ENCODE peak calls at places on chromosomes 4 and X, in seven cellular contexts. E is A549, G is suprapubic skin, Y is sigmoid colon, Z is heart left ventricle, F is IMR-90, M is upper lobe of left lung. K is an unnamed sample. For H3K4me1, the result is how much of the 10 kb centered on the place peaks cover.

GRCh38 chr4:186486172-186486571 is 69.2 kb downstream of the MTNR1A start:
- DNase-seq in Y (no peak), G (no peak), Z (no peak), E (no peak), M (peak), F (peak), K (no peak)

GRCh38 chrX:31154941-31155340 is 83.1 kb upstream of the FTHL17 start:
- DNase-seq in F (no peak), M (no peak), Z (no peak), E (no peak), Y (no peak), G (no peak), K (no peak)

GRCh38 chrX:46325312-46325877 is 219.8 kb downstream of the ZNF674 start:
- DNase-seq in E (peak), G (no peak), Z (no peak), M (no peak), Y (no peak), F (peak), K (no peak)

GRCh38 chrX:47523297-47523696 is 37.7 kb upstream of the ARAF start:
- DNase-seq in Y (peak), E (peak), G (peak), M (peak), F (peak), Z (peak), K (peak)

GRCh38 chr4:185395255-185395955 is at the start of gene LRP2BP:
- DNase-seq in G (no peak), E (no peak), Y (no peak), M (no peak), F (no peak), Z (no peak), K (no peak)

GRCh38 chrX:147779173-147779572 is 132.5 kb upstream of the FMR1 start:
- DNase-seq in F (no peak), E (no peak), M (no peak), G (no peak), Z (no peak), Y (no peak), K (no peak)

GRCh38 chr4:44522761-44523445 is 74.3 kb upstream of the KCTD8 start:
- DNase-seq in Z (no peak), E (no peak), M (no peak), F (no peak), G (no peak), Y (no peak), K (no peak)

GRCh38 chr4:76984127-76984526 is 34.6 kb downstream of the SEPTIN11 start:
- DNase-seq in Z (no peak), E (no peak), Y (peak), G (no peak), F (peak), M (no peak), K (no peak)

GRCh38 chrX:9342581-9343051 is 122.2 kb upstream of the TBL1X start:
- DNase-seq in G (peak), Z (peak), M (peak), Y (peak), F (peak), E (peak), K (peak)

GRCh38 chr4:102321260-102321991 is 23.9 kb downstream of the SLC39A8 start:
- DNase-seq in F (no peak), Y (no peak), G (no peak), E (no peak), M (no peak), Z (no peak), K (no peak)

GRCh38 chr4:48044298-48044697 is 27.7 kb downstream of the NIPAL1 start:
- DNase-seq in M (no peak), Y (no peak), Z (no peak), E (no peak), G (no peak), F (no peak), K (no peak)

GRCh38 chr4:48046059-48046458 is 29.5 kb downstream of the NIPAL1 start:
- DNase-seq in F (no peak), E (no peak), G (no peak), Y (no peak), Z (peak), M (no peak), K (no peak)

GRCh38 chr4:48041535-48042137 is 25.1 kb downstream of the NIPAL1 start:
- DNase-seq in Z (no peak), F (no peak), E (no peak), M (no peak), Y (no peak), G (no peak), K (no peak)

GRCh38 chr4:48042979-48043461 is 26.4 kb downstream of the NIPAL1 start:
- DNase-seq in M (no peak), F (no peak), G (no peak), Z (no peak), Y (no peak), E (no peak), K (no peak)

GRCh38 chr4:48043504-48043903 is 26.9 kb downstream of the NIPAL1 start:
- DNase-seq in G (no peak), M (no peak), F (no peak), Z (no peak), Y (no peak), E (no peak), K (no peak)
- H3K4me1 ChIP-seq in G (under half), M (under half), F (under half), Z (under half), Y (under half), E (under half), K (under half)

GRCh38 chr4:87422104-87423052 is at the start of gene NUDT9:
- DNase-seq in M (peak), F (peak), G (peak), E (peak), Z (peak), Y (peak), K (peak)
- TF ChIP-seq POLR2A in M (no peak), F (peak), G (peak), E (peak), Z (no peak), Y (peak), K (no peak)

GRCh38 chr4:111813565-111814140 is 331.6 kb upstream of the FAM241A start:
- DNase-seq in F (no peak), G (no peak), E (no peak), Z (no peak), M (no peak), Y (no peak), K (no peak)

GRCh38 chr4:111808174-111808573 is 337.1 kb upstream of the FAM241A start:
- DNase-seq in G (no peak), F (no peak), Y (no peak), M (no peak), Z (no peak), E (no peak), K (no peak)

GRCh38 chr4:111814961-111815360 is 330.3 kb upstream of the FAM241A start:
- DNase-seq in Z (no peak), G (no peak), Y (no peak), M (no peak), E (no peak), F (no peak), K (no peak)

GRCh38 chr4:111811661-111812060 is 333.6 kb upstream of the FAM241A start:
- DNase-seq in M (no peak), F (no peak), Z (no peak), G (no peak), Y (no peak), E (no peak), K (no peak)

DNA sequence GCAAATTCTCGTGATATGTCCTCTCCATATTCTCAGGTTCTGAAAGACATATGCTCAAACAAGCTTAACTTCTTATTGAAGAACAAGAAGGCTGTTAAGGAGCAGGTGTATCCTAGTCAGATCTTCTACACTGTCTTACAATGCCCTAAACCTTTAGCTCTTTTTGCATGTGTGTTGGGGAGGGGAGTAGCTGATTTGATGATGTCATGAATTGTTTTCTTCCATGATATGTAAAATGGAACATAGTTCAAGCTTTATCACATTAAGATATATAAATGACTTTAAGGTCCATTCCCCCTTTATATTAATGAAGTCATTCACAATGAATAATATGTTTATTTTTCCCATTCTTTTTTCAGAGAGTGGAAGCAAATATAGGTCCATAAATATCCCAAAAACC is 332.5 kb upstream of the FAM241A start:
- DNase-seq in Z (no peak), Y (no peak), F (no peak), M (no peak), E (no peak), G (no peak), K (no peak)
- H3K4me1 ChIP-seq in Z (under half), Y (under half), F (under half), M (under half), E (under half), G (under half), K (under half)

GRCh38 chr4:8198906-8199593 is at the start of gene SH3TC1:
- DNase-seq in Y (peak), G (peak), Z (peak), F (peak), M (peak), E (peak), K (peak)

GRCh38 chr4:8202108-8202507 is 3.0 kb downstream of the SH3TC1 start:
- DNase-seq in E (no peak), F (no peak), Z (no peak), Y (no peak), G (no peak), M (peak), K (no peak)

GRCh38 chr4:8201341-8201781 is 2.3 kb downstream of the SH3TC1 start:
- DNase-seq in E (no peak), Z (no peak), G (no peak), M (peak), F (no peak), Y (no peak), K (peak)

GRCh38 chr4:8199594-8200301 is 658 bp downstream of the SH3TC1 start:
- DNase-seq in M (peak), Y (no peak), Z (no peak), F (no peak), G (no peak), E (no peak), K (no peak)

GRCh38 chr4:8200302-8200975 is 1.3 kb downstream of the SH3TC1 start:
- DNase-seq in M (peak), Z (peak), Y (peak), F (peak), G (no peak), E (no peak), K (no peak)
- TF ChIP-seq POLR2A in M (no peak), Z (no peak), Y (no peak), F (no peak), G (peak), E (no peak), K (peak)

DNA sequence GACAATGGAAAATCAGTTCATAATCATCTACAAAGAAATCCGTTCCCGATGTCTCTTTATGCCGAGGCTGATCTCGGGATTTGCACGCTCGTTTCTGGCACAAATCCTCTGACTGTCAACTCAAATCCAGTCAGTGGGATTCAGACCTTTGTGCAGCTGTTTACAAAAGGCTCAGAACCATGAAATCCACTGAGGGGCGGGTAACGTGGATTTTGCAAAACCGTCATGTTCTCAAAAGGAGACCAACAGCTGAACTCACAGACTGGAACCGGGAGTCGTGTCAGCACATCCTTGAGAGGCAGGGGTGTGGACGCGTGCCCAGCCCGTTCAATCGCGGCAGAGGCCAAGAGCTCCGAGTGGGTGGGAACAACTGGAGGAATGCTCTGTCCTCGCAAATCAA is 46.4 kb downstream of the ACOX3 start:
- DNase-seq in M (peak), Z (peak), F (peak), G (peak), Y (peak), E (no peak), K (no peak)
- H3K4me1 ChIP-seq in M (under half), Z (under half), F (under half), G (under half), Y (under half), E (under half), K (under half)

DNA sequence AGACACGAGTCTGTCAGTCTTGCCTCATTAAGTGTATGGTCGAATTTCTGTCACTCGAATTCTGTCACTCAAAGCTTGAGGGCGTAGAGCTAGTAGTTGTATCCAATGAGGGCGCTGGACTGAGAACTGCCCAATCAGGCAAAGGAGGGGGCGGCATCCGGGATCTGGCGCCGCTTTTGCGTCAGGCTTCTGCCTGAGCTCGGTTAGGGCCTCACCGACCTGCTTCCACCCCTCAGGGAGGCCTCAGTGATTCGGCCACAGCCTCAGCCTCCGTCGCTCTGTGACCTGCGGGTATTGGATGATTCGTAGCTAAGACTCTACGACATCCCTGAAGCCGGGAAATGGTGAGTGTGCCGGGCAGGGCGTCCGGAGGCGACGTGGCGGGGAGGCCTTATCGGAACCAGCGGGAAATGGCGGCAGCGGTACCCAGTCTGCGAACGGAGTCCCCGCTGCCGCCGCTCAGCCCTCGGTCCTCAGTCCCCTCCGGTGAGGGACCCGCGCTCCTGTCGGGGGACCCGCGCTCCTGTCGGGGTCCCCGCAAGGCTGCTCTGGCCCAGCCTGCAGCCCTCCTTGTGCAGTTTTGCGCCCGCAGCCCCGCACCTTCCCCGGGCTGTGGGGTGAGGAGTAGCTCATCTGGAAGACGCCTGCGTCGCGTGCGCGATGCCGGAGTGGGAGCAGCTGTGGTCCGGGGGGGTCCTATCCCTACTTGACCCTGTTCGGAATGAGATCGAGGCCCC is 88.3 kb downstream of the ZNF718 start:
- DNase-seq in G (peak), Y (peak), M (peak), Z (peak), F (peak), E (no peak), K (peak)
- TF ChIP-seq POLR2A in G (peak), Y (no peak), M (no peak), Z (no peak), F (no peak), E (no peak), K (no peak)

DNA sequence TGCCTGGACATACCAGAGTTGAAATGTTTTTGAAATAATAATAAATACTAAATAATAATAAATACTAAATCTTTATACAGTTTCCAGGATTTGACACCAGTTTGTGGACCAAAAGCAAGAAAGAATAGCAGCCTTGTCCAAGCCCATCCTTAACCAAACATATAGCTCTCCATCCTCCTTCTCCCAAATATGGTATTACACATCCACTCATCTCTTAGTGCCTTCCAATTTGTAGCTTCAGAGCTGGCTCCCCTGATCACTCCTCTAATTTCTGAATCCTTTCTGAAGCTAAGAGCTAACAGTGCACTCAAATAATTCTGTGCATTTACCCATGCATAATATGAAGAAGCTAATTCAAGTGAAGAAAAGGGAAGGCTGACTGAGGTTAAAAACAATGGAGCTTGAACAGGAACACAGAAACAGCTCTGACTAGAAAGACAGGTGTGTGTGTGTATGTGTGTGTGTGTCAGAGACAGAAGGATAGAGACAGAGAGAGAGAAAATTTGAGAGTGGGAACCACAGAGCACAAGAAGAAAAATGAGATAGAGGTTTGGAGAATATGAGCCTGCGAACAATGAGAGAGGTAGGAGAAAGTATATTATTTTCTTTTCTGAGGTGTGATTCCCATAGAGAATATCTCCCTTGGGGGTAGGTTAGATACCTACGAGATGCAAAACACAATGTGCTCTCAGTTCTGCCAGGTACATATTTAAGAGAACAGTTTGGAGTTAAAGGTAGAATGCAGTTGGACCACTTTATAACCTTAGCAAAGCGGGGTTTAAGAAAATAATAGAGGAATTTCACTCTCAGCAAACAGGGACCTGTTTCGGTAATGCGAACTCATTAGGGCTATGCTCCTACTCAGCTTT is 123.5 kb downstream of the CAMK2D start:
- DNase-seq in M (no peak), E (no peak), Z (no peak), Y (no peak), F (no peak), G (no peak), K (no peak)
- H3K4me1 ChIP-seq in M (under half), E (half or more), Z (half or more), Y (half or more), F (under half), G (under half), K (half or more)

GRCh38 chrX:129523076-129524055 is at the start of gene SMARCA1:
- DNase-seq in Y (peak), Z (peak), M (peak), E (peak), F (peak), G (peak), K (peak)
- TF ChIP-seq POLR2A in Y (no peak), Z (no peak), M (no peak), E (peak), F (peak), G (no peak), K (no peak)